ENCODE peak calls at places on chromosomes 11 and 22, in four cellular contexts. One of them, this sample, is unnamed.

GRCh38 chr11:128803440-128803839 is 63.7 kb downstream of the KCNJ1 start:
- DNase-seq in mesenchymal stem cell: no peak
- DNase-seq in ascending aorta: no peak
- DNase-seq in skeletal muscle cell: no peak
- DNase-seq in this sample: no peak

GRCh38 chr11:15106201-15106965 is 8.3 kb upstream of the INSC start:
- DNase-seq in ascending aorta: no peak
- DNase-seq in mesenchymal stem cell: peak
- DNase-seq in skeletal muscle cell: peak
- DNase-seq in this sample: no peak

GRCh38 chr22:46043339-46043738 is 66.4 kb upstream of the WNT7B start:
- DNase-seq in ascending aorta: peak
- DNase-seq in skeletal muscle cell: no peak
- DNase-seq in mesenchymal stem cell: no peak
- DNase-seq in this sample: no peak

GRCh38 chr11:97615541-97615940 is 1225.7 kb downstream of the JRKL start:
- DNase-seq in mesenchymal stem cell: no peak
- DNase-seq in ascending aorta: no peak
- DNase-seq in skeletal muscle cell: no peak
- DNase-seq in this sample: no peak

GRCh38 chr22:47051435-47052175 is 289.2 kb downstream of the TBC1D22A start:
- DNase-seq in skeletal muscle cell: no peak
- DNase-seq in mesenchymal stem cell: no peak
- DNase-seq in ascending aorta: no peak
- DNase-seq in this sample: no peak

GRCh38 chr11:32267679-32268187 is 167.6 kb downstream of the WT1 start:
- DNase-seq in mesenchymal stem cell: no peak
- DNase-seq in ascending aorta: no peak
- DNase-seq in skeletal muscle cell: no peak
- DNase-seq in this sample: no peak

GRCh38 chr11:119651802-119652584 is 77.0 kb downstream of the NECTIN1 start:
- DNase-seq in mesenchymal stem cell: no peak
- DNase-seq in skeletal muscle cell: no peak
- DNase-seq in ascending aorta: no peak
- DNase-seq in this sample: no peak

GRCh38 chr11:121439337-121439736 is 12.8 kb upstream of the SORL1 start:
- DNase-seq in mesenchymal stem cell: no peak
- DNase-seq in ascending aorta: no peak
- DNase-seq in skeletal muscle cell: no peak
- DNase-seq in this sample: no peak

GRCh38 chr11:83069441-83070043 is 2.2 kb downstream of the RAB30 start:
- DNase-seq in ascending aorta: no peak
- DNase-seq in skeletal muscle cell: no peak
- DNase-seq in mesenchymal stem cell: peak
- DNase-seq in this sample: no peak

GRCh38 chr11:117989351-117990102 is 3.3 kb downstream of the IL10RA start:
- DNase-seq in ascending aorta: no peak
- DNase-seq in mesenchymal stem cell: peak
- DNase-seq in skeletal muscle cell: no peak
- DNase-seq in this sample: no peak
- H3K4me3 ChIP-seq in ascending aorta: no peak
- H3K4me3 ChIP-seq in mesenchymal stem cell: no peak
- H3K4me3 ChIP-seq in skeletal muscle cell: no peak
- H3K4me3 ChIP-seq in this sample: peak

GRCh38 chr22:44523981-44524759 is 26.1 kb upstream of the RTL6 start:
- DNase-seq in ascending aorta: no peak
- DNase-seq in mesenchymal stem cell: peak
- DNase-seq in skeletal muscle cell: peak
- DNase-seq in this sample: peak
- H3K4me3 ChIP-seq in ascending aorta: no peak
- H3K4me3 ChIP-seq in mesenchymal stem cell: no peak
- H3K4me3 ChIP-seq in skeletal muscle cell: peak
- H3K4me3 ChIP-seq in this sample: no peak

GRCh38 chr11:95296621-95297025 is 65.6 kb upstream of the SESN3 start:
- DNase-seq in ascending aorta: no peak
- DNase-seq in skeletal muscle cell: no peak
- DNase-seq in mesenchymal stem cell: no peak
- DNase-seq in this sample: no peak
- H3K4me3 ChIP-seq in ascending aorta: no peak
- H3K4me3 ChIP-seq in skeletal muscle cell: no peak
- H3K4me3 ChIP-seq in mesenchymal stem cell: no peak
- H3K4me3 ChIP-seq in this sample: no peak

GRCh38 chr11:67376421-67376820 is 3.0 kb upstream of the CLCF1 start:
- DNase-seq in ascending aorta: no peak
- DNase-seq in skeletal muscle cell: no peak
- DNase-seq in mesenchymal stem cell: no peak
- DNase-seq in this sample: no peak

GRCh38 chr11:67376873-67377808 is 3.7 kb upstream of the CLCF1 start:
- DNase-seq in skeletal muscle cell: no peak
- DNase-seq in ascending aorta: no peak
- DNase-seq in mesenchymal stem cell: no peak
- DNase-seq in this sample: no peak

GRCh38 chr11:67375320-67376021 is 2.1 kb upstream of the CLCF1 start:
- DNase-seq in skeletal muscle cell: no peak
- DNase-seq in mesenchymal stem cell: no peak
- DNase-seq in ascending aorta: no peak
- DNase-seq in this sample: no peak

GRCh38 chr11:67374571-67375276 is 1.3 kb upstream of the CLCF1 start:
- DNase-seq in mesenchymal stem cell: no peak
- DNase-seq in skeletal muscle cell: no peak
- DNase-seq in ascending aorta: no peak
- DNase-seq in this sample: no peak

GRCh38 chr11:67376022-67376386 is 2.6 kb upstream of the CLCF1 start:
- DNase-seq in skeletal muscle cell: no peak
- DNase-seq in ascending aorta: no peak
- DNase-seq in mesenchymal stem cell: no peak
- DNase-seq in this sample: no peak
- H3K4me3 ChIP-seq in skeletal muscle cell: no peak
- H3K4me3 ChIP-seq in ascending aorta: no peak
- H3K4me3 ChIP-seq in mesenchymal stem cell: no peak
- H3K4me3 ChIP-seq in this sample: no peak

GRCh38 chr22:36856121-36856791 is 4.5 kb upstream of the NCF4 start:
- DNase-seq in ascending aorta: peak
- DNase-seq in skeletal muscle cell: peak
- DNase-seq in mesenchymal stem cell: peak
- DNase-seq in this sample: peak

GRCh38 chr22:36856792-36857135 is 4.0 kb upstream of the NCF4 start:
- DNase-seq in ascending aorta: no peak
- DNase-seq in skeletal muscle cell: no peak
- DNase-seq in mesenchymal stem cell: no peak
- DNase-seq in this sample: no peak

GRCh38 chr22:36853407-36854099 is 7.3 kb upstream of the NCF4 start:
- DNase-seq in skeletal muscle cell: no peak
- DNase-seq in mesenchymal stem cell: peak
- DNase-seq in ascending aorta: no peak
- DNase-seq in this sample: no peak

GRCh38 chr22:36858156-36858555 is 2.6 kb upstream of the NCF4 start:
- DNase-seq in skeletal muscle cell: no peak
- DNase-seq in mesenchymal stem cell: no peak
- DNase-seq in ascending aorta: no peak
- DNase-seq in this sample: no peak

GRCh38 chr22:36855478-36855877 is 5.3 kb upstream of the NCF4 start:
- DNase-seq in skeletal muscle cell: no peak
- DNase-seq in ascending aorta: no peak
- DNase-seq in mesenchymal stem cell: no peak
- DNase-seq in this sample: no peak
- H3K4me3 ChIP-seq in skeletal muscle cell: no peak
- H3K4me3 ChIP-seq in ascending aorta: no peak
- H3K4me3 ChIP-seq in mesenchymal stem cell: no peak
- H3K4me3 ChIP-seq in this sample: no peak

DNA sequence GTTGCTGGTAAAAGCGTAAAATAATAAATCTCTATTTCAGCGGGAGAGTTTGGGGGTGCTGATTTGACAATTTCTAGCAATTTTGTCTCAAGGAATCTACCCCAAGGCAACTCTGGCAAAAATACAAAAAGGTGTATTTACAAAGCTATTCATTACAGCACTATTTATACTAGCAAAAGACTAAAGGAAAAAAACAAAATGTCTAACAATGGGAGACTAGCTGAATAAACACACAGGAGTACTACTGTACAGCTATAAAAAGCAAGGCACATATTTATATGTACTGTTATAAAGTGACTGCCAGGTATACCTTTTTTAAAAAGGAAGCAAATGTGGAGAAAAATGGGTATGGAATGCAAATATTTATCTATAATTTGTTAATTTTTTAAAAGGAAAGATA is 32.7 kb downstream of the SLC35F2 start:
- DNase-seq in ascending aorta: no peak
- DNase-seq in skeletal muscle cell: no peak
- DNase-seq in mesenchymal stem cell: no peak
- DNase-seq in this sample: no peak
- H3K4me3 ChIP-seq in ascending aorta: no peak
- H3K4me3 ChIP-seq in skeletal muscle cell: no peak
- H3K4me3 ChIP-seq in mesenchymal stem cell: no peak
- H3K4me3 ChIP-seq in this sample: no peak

GRCh38 chr11:38795027-38795426 is 2197.0 kb upstream of the RAG2 start:
- DNase-seq in ascending aorta: no peak
- DNase-seq in skeletal muscle cell: no peak
- DNase-seq in mesenchymal stem cell: no peak
- DNase-seq in this sample: no peak
- H3K4me3 ChIP-seq in ascending aorta: no peak
- H3K4me3 ChIP-seq in skeletal muscle cell: no peak
- H3K4me3 ChIP-seq in mesenchymal stem cell: no peak
- H3K4me3 ChIP-seq in this sample: no peak

This sample was measured in breast epithelium.